ENCODE peak calls at places on chromosome 1, in four cellular contexts. M, C, U and W are unnamed samples.

GRCh38 chr1:23837905-23838304 is 12.7 kb upstream of the HMGCL start:
- DNase-seq in M (no peak), U (no peak), C (no peak), W (no peak)

GRCh38 chr1:170495006-170495405 is 37.0 kb upstream of the GORAB start:
- DNase-seq in C (no peak), M (no peak), U (no peak), W (no peak)

GRCh38 chr1:78762113-78762512 is 112.5 kb downstream of the IFI44 start:
- DNase-seq in M (no peak), C (no peak), U (no peak), W (no peak)

GRCh38 chr1:76053021-76053420 is 21.5 kb upstream of the ST6GALNAC3 start:
- DNase-seq in M (peak), U (no peak), C (no peak), W (no peak)

GRCh38 chr1:245953876-245954660 is 553.0 kb downstream of the SMYD3 start:
- DNase-seq in C (no peak), M (no peak), U (no peak), W (no peak)

GRCh38 chr1:208924011-208924410 is 659.5 kb upstream of the CAMK1G start:
- DNase-seq in U (no peak), C (peak), M (no peak), W (no peak)

GRCh38 chr1:167463856-167464565 is 54.3 kb downstream of the CD247 start:
- DNase-seq in M (no peak), U (no peak), C (no peak), W (no peak)

GRCh38 chr1:32464191-32464715 is 619 bp upstream of the ZBTB8B start:
- DNase-seq in C (no peak), M (peak), U (peak), W (no peak)

GRCh38 chr1:145849356-145850165 is 4.1 kb downstream of the NUDT17 start:
- DNase-seq in U (peak), M (peak), C (no peak), W (no peak)

GRCh38 chr1:224730540-224730939 is 114.4 kb downstream of the CNIH3 start:
- DNase-seq in C (no peak), M (no peak), U (peak), W (no peak)

GRCh38 chr1:76482272-76482671 is 385.0 kb upstream of the ST6GALNAC5 start:
- DNase-seq in M (no peak), C (no peak), U (no peak), W (no peak)

GRCh38 chr1:144551107-144551542 is 41.6 kb upstream of the PPIAL4F start:
- DNase-seq in C (no peak), U (no peak), M (no peak), W (no peak)

GRCh38 chr1:27343639-27344025 is 1.8 kb downstream of the SYTL1 start:
- DNase-seq in M (no peak), C (no peak), U (no peak), W (no peak)

GRCh38 chr1:64984737-64985136 is 18.4 kb upstream of the JAK1 start:
- DNase-seq in C (no peak), M (no peak), U (no peak), W (no peak)

GRCh38 chr1:93255222-93256079 is 74.9 kb downstream of the CCDC18 start:
- DNase-seq in C (peak), M (no peak), U (peak), W (peak)

GRCh38 chr1:40980453-40981121 is 1.1 kb downstream of the CTPS1 start:
- DNase-seq in M (peak), C (no peak), U (no peak), W (no peak)

GRCh38 chr1:225842074-225842473 is 32.1 kb downstream of the EPHX1 start:
- DNase-seq in M (no peak), C (no peak), U (no peak), W (no peak)

GRCh38 chr1:150082494-150082893 is 14.9 kb downstream of the VPS45 start:
- DNase-seq in U (no peak), C (no peak), M (no peak), W (no peak)

GRCh38 chr1:82449671-82450070 is 648.9 kb downstream of the ADGRL2 start:
- DNase-seq in M (no peak), C (peak), U (no peak), W (no peak)

GRCh38 chr1:12080156-12080555 is 17.1 kb downstream of the TNFRSF8 start:
- DNase-seq in M (no peak), C (no peak), U (no peak), W (no peak)

GRCh38 chr1:11400567-11400966 is 78.4 kb upstream of the DISP3 start:
- DNase-seq in C (no peak), M (no peak), U (no peak), W (no peak)

GRCh38 chr1:99334991-99335390 is 70.7 kb downstream of the PLPPR4 start:
- DNase-seq in C (no peak), M (no peak), U (no peak), W (no peak)

GRCh38 chr1:234659538-234659937 is 49.6 kb upstream of the IRF2BP2 start:
- DNase-seq in M (no peak), U (peak), C (no peak), W (no peak)

GRCh38 chr1:88791192-88791591 is 100.2 kb downstream of the GTF2B start:
- DNase-seq in U (peak), M (no peak), C (no peak), W (no peak)

GRCh38 chr1:78627321-78627720 is 7.1 kb downstream of the IFI44L start:
- DNase-seq in M (no peak), U (peak), C (no peak), W (no peak)

GRCh38 chr1:17290553-17290952 is 17.4 kb upstream of the PADI4 start:
- DNase-seq in C (no peak), U (no peak), M (no peak), W (no peak)

GRCh38 chr1:59500970-59501742 is 204.3 kb downstream of the FGGY start:
- DNase-seq in C (no peak), M (no peak), U (no peak), W (no peak)

GRCh38 chr1:202158810-202159533 is 1.4 kb downstream of the PTPN7 start:
- DNase-seq in M (no peak), U (no peak), C (no peak), W (no peak)
- TF ChIP-seq CTCF in M (no peak), U (no peak), C (no peak), W (no peak)

GRCh38 chr1:211605613-211606326 is 26.8 kb upstream of the SLC30A1 start:
- DNase-seq in C (no peak), M (no peak), U (no peak), W (no peak)
- H3K4me3 ChIP-seq in C (no peak), M (no peak), U (no peak), W (no peak)

DNA sequence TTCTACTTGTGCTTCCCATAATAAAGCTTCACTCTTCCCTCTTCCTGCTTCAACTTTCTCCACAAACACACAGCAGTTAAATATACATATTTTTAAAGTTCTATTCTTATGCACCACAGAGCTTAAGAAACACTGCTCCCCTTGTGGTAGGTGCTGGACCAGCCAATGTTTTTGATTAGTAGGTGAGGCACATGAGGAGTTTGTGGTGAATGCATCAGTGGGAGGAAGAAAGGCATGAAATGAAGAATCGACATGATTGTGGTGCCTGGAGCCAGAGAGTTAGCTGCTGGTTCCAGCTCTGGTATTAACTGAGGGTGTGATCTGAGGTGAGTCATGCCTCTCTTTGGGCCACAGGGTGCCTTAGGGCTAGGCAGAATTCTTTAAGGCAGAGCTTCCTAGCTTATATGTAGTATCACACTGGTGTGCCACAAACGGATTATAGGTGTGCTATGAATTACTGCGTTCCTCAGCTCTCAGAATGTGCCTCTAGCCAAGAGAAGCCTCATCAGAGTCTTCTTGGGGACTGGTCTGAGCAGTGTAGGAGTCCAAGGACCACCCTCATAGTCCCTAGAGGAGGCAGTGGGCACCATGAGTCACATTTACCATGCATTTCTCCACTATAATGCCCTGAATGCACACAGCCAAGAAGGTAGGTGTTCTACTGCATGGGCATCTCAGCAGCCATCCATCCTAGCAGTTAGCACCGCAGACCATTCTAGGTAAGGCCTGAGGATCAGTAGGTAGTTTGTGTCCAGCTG is 97.4 kb upstream of the SGIP1 start:
- DNase-seq in C (peak), U (peak), M (no peak), W (peak)
- TF ChIP-seq CTCF in C (peak), U (peak), M (peak), W (peak)

GRCh38 chr1:153970346-153970745 is 2.6 kb downstream of the CREB3L4 start:
- DNase-seq in U (no peak), M (no peak), C (no peak), W (no peak)
- H3K4me3 ChIP-seq in U (no peak), M (no peak), C (no peak), W (no peak)

DNA sequence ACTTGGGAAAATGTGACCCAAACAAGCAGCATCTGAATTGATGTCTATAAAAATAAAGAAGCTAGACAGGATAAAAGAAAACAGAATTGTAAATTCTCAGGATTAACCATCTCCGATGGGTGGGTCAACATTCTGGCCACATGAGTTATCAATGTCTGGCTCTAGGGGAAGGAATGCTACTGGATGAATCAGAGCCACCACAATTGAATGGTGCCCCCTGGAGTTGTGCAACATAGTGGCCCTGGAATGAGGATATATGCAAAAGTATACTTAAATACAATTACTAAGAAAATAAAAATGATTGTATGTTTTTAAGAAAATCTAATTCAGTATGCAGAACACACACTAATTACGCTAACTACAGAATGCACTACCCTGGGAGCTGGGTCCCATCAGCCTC is 185.6 kb downstream of the TGFBR3 start:
- DNase-seq in M (no peak), C (no peak), U (peak), W (no peak)
- TF ChIP-seq CTCF in M (peak), C (no peak), U (peak), W (peak)

GRCh38 chr1:183291802-183292515 is 105.9 kb downstream of the LAMC2 start:
- DNase-seq in U (peak), M (no peak), C (peak), W (no peak)
- H3K4me3 ChIP-seq in U (no peak), M (no peak), C (no peak), W (no peak)

DNA sequence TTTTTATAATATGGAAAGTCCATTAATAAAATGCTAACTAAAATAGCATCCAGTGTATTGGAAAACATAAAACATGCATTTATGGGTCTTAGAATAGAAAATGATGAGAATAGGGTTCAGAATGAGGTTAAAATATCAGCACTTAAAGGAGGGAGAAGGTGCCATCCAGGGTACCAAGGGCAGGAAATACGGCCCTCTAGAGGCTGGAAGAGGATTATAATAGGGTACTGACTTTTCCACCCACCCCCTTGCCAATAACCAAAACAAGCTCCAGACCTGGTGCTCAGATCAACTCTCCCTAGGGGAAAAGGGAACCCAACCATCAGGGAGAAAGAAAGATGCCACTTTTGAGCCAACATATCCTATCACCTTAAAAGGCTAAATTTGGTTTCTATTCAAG is 26.7 kb downstream of the ASTN1 start:
- DNase-seq in M (no peak), U (no peak), C (no peak), W (no peak)
- TF ChIP-seq CTCF in M (no peak), U (no peak), C (no peak), W (no peak)

GRCh38 chr1:171740356-171740863 is 1.5 kb downstream of the VAMP4 start:
- DNase-seq in C (no peak), M (no peak), U (no peak), W (no peak)
- H3K4me3 ChIP-seq in C (peak), M (peak), U (peak), W (no peak)